ENCODE peak calls at places on chromosomes 2 and 18, in four cellular contexts. W, Z, P and E are unnamed samples.

GRCh38 chr2:10810175-10811161 is 2.1 kb downstream of the PDIA6 start:
- DNase-seq in P (no peak), W (no peak), Z (no peak), E (peak)

GRCh38 chr2:108641766-108642165 is 77.5 kb upstream of the RANBP2 start:
- DNase-seq in P (no peak), Z (no peak), W (no peak), E (no peak)

GRCh38 chr18:62898359-62898758 is 183.0 kb downstream of the PHLPP1 start:
- DNase-seq in W (peak), P (no peak), Z (no peak), E (no peak)

GRCh38 chr2:37672104-37672869 is 845 bp upstream of the CDC42EP3 start:
- DNase-seq in W (peak), P (peak), Z (peak), E (peak)

GRCh38 chr18:51125976-51126375 is 71.5 kb downstream of the MEX3C start:
- DNase-seq in P (no peak), Z (no peak), W (no peak), E (no peak)

GRCh38 chr2:222452422-222452950 is 28.1 kb downstream of the SGPP2 start:
- DNase-seq in P (no peak), Z (no peak), W (no peak), E (no peak)

GRCh38 chr2:74542978-74543377 is 10.8 kb downstream of the LOXL3 start:
- DNase-seq in Z (no peak), P (no peak), W (no peak), E (no peak)

GRCh38 chr2:35819053-35819452 is 536.5 kb upstream of the CRIM1 start:
- DNase-seq in W (no peak), Z (no peak), P (no peak), E (no peak)

GRCh38 chr2:467101-467500 is 179.2 kb upstream of the ALKAL2 start:
- DNase-seq in P (no peak), W (no peak), Z (no peak), E (no peak)